ENCODE peak calls at places on chromosomes 12 and 14, in eight cellular contexts. A, T, X, V, K, Q, F and Y are unnamed samples.

GRCh38 chr12:79546461-79547043 is 144.2 kb downstream of the PAWR start:
- DNase-seq in A (peak), T (no peak), X (no peak), V (no peak), K (no peak), Q (no peak), F (no peak), Y (no peak)

GRCh38 chr12:70045514-70045913 is 197.7 kb upstream of the CNOT2 start:
- DNase-seq in A (no peak), T (no peak), X (no peak), V (no peak), K (no peak), Q (no peak), F (no peak), Y (no peak)

GRCh38 chr12:53044052-53044581 is 5.7 kb upstream of the TNS2 start:
- DNase-seq in A (no peak), T (no peak), X (no peak), V (no peak), K (no peak), Q (no peak), F (peak), Y (no peak)

GRCh38 chr12:103745962-103746361 is 95.1 kb downstream of the NT5DC3 start:
- DNase-seq in A (no peak), T (no peak), X (no peak), V (no peak), K (no peak), Q (no peak), F (peak), Y (no peak)

GRCh38 chr12:114185036-114185435 is 218.9 kb upstream of the RBM19 start:
- DNase-seq in A (no peak), T (no peak), X (no peak), V (no peak), K (no peak), Q (no peak), F (no peak), Y (no peak)

GRCh38 chr14:76273346-76273745 is 102.6 kb upstream of the ESRRB start:
- DNase-seq in A (no peak), T (no peak), X (no peak), V (no peak), K (no peak), Q (no peak), F (peak), Y (no peak)

GRCh38 chr12:102465762-102466560 is 14.4 kb downstream of the IGF1 start:
- DNase-seq in A (no peak), T (no peak), X (no peak), V (no peak), K (no peak), Q (no peak), F (no peak), Y (no peak)

GRCh38 chr14:104937161-104937560 is 12.5 kb downstream of the PLD4 start:
- DNase-seq in A (peak), T (no peak), X (peak), V (no peak), K (no peak), Q (no peak), F (no peak), Y (no peak)

GRCh38 chr14:93103392-93104080 is 12.2 kb downstream of the ITPK1 start:
- DNase-seq in A (no peak), T (no peak), X (peak), V (no peak), K (peak), Q (no peak), F (no peak), Y (no peak)

GRCh38 chr12:105706321-105706972 is 376.0 kb downstream of the C12orf75 start:
- DNase-seq in A (peak), T (peak), X (no peak), V (no peak), K (no peak), Q (peak), F (peak), Y (peak)

GRCh38 chr12:6946033-6946919 is 2.5 kb downstream of the C12orf57 start:
- DNase-seq in A (no peak), T (peak), X (peak), V (peak), K (peak), Q (no peak), F (peak), Y (peak)

GRCh38 chr14:90580381-90581335 is 183.8 kb downstream of the CALM1 start:
- DNase-seq in A (no peak), T (no peak), X (no peak), V (no peak), K (no peak), Q (no peak), F (no peak), Y (peak)

GRCh38 chr12:80183939-80184338 is 84.6 kb downstream of the OTOGL start:
- DNase-seq in A (peak), T (no peak), X (no peak), V (no peak), K (no peak), Q (no peak), F (no peak), Y (no peak)

GRCh38 chr12:130498589-130499385 is 161.1 kb downstream of the PIWIL1 start:
- DNase-seq in A (no peak), T (peak), X (no peak), V (no peak), K (no peak), Q (no peak), F (no peak), Y (no peak)

GRCh38 chr12:132557969-132558856 is 52.2 kb downstream of the LRCOL1 start:
- DNase-seq in A (no peak), T (no peak), X (peak), V (no peak), K (no peak), Q (no peak), F (no peak), Y (no peak)

GRCh38 chr12:51070004-51070403 is 13.4 kb downstream of the CSRNP2 start:
- DNase-seq in A (no peak), T (no peak), X (no peak), V (peak), K (no peak), Q (no peak), F (no peak), Y (no peak)

GRCh38 chr12:3223601-3224529 is 146.7 kb downstream of the TSPAN9 start:
- DNase-seq in A (no peak), T (peak), X (no peak), V (no peak), K (no peak), Q (no peak), F (no peak), Y (no peak)

GRCh38 chr12:15230751-15231150 is 9.5 kb upstream of the RERG start:
- DNase-seq in A (no peak), T (no peak), X (no peak), V (no peak), K (no peak), Q (no peak), F (no peak), Y (no peak)

GRCh38 chr12:131892711-131893604 is 1.5 kb upstream of the ULK1 start:
- DNase-seq in A (no peak), T (no peak), X (no peak), V (peak), K (no peak), Q (no peak), F (peak), Y (no peak)

GRCh38 chr12:51401020-51401419 is 9.8 kb upstream of the GALNT6 start:
- DNase-seq in A (no peak), T (no peak), X (no peak), V (no peak), K (no peak), Q (no peak), F (peak), Y (no peak)

GRCh38 chr14:80387563-80387981 is 176.3 kb upstream of the DIO2 start:
- DNase-seq in A (no peak), T (no peak), X (no peak), V (no peak), K (no peak), Q (no peak), F (no peak), Y (no peak)

GRCh38 chr14:59415836-59416620 is 49.2 kb downstream of the GPR135 start:
- DNase-seq in A (no peak), T (no peak), X (no peak), V (no peak), K (no peak), Q (no peak), F (no peak), Y (no peak)

GRCh38 chr12:88579941-88580871 is at the start of gene KITLG:
- DNase-seq in A (peak), T (peak), X (peak), V (peak), K (peak), Q (peak), F (peak), Y (peak)

GRCh38 chr12:79298511-79298910 is 392.3 kb downstream of the PAWR start:
- DNase-seq in A (no peak), T (no peak), X (no peak), V (no peak), K (no peak), Q (no peak), F (no peak), Y (no peak)

GRCh38 chr14:71730471-71730870 is 201.8 kb upstream of the RGS6 start:
- DNase-seq in A (peak), T (no peak), X (no peak), V (no peak), K (no peak), Q (no peak), F (no peak), Y (no peak)

GRCh38 chr12:75816892-75817291 is 214.7 kb downstream of the PHLDA1 start:
- DNase-seq in A (peak), T (no peak), X (no peak), V (no peak), K (no peak), Q (peak), F (no peak), Y (no peak)

GRCh38 chr12:81389550-81390099 is 311.7 kb downstream of the ACSS3 start:
- DNase-seq in A (no peak), T (no peak), X (no peak), V (no peak), K (no peak), Q (no peak), F (no peak), Y (no peak)